ENCODE peak calls at places on chromosomes 12 and 14, in nine cellular contexts. U is adrenal gland, G is uterus, D is brain microvascular endothelial cell, F is lower leg skin, R is GM10248, E is heart right ventricle, Y is upper lobe of right lung, P is AG09319. X is an unnamed sample.

GRCh38 chr12:16300222-16300621 is 22.7 kb upstream of the SLC15A5 start:
- DNase-seq in U (no peak), G (no peak), D (no peak), F (no peak), R (no peak), E (no peak), Y (no peak), P (no peak), X (no peak)

GRCh38 chr12:101038289-101038871 is 171.7 kb downstream of the SLC5A8 start:
- DNase-seq in U (no peak), G (no peak), D (no peak), F (no peak), R (no peak), E (no peak), Y (no peak), P (no peak), X (no peak)

GRCh38 chr14:106378191-106378590 is 851.8 kb downstream of the TMEM121 start:
- DNase-seq in U (no peak), G (no peak), D (no peak), F (no peak), R (peak; percentile 24), E (no peak), Y (no peak), P (no peak), X (no peak)

GRCh38 chr12:20711846-20712245 is 16.7 kb downstream of the SLCO1C1 start:
- DNase-seq in U (no peak), G (no peak), D (peak; percentile 6), F (no peak), R (no peak), E (no peak), Y (no peak), P (no peak), X (no peak)

GRCh38 chr12:47442310-47442709 is 263.5 kb downstream of the RPAP3 start:
- DNase-seq in U (no peak), G (no peak), D (no peak), F (no peak), R (no peak), E (no peak), Y (no peak), P (no peak), X (no peak)

GRCh38 chr12:81668475-81668874 is 90.7 kb downstream of the PPFIA2 start:
- DNase-seq in U (no peak), G (no peak), D (peak; percentile 96), F (no peak), R (no peak), E (no peak), Y (no peak), P (peak; percentile 8), X (no peak)

GRCh38 chr12:54411398-54412241 is 7.4 kb downstream of the ITGA5 start:
- DNase-seq in U (peak; percentile 93), G (no peak), D (peak; percentile 89), F (peak; percentile 96), R (no peak), E (no peak), Y (peak; percentile 83), P (peak; percentile 87), X (peak; percentile 88)

GRCh38 chr12:48198619-48198973 is 4.5 kb downstream of the OR10AD1 start:
- DNase-seq in U (peak; percentile 69), G (peak; percentile 39), D (no peak), F (peak; percentile 86), R (peak; percentile 38), E (peak; percentile 46), Y (peak; percentile 80), P (no peak), X (peak; percentile 91)

GRCh38 chr14:85527458-85527857 is 2.5 kb upstream of the FLRT2 start:
- DNase-seq in U (no peak), G (no peak), D (no peak), F (no peak), R (no peak), E (no peak), Y (no peak), P (no peak), X (no peak)

GRCh38 chr12:25960176-25960575 is 1.7 kb downstream of the RASSF8 start:
- DNase-seq in U (peak; percentile 48), G (no peak), D (no peak), F (no peak), R (no peak), E (peak; percentile 43), Y (no peak), P (no peak), X (no peak)

GRCh38 chr12:3310271-3311026 is 180.6 kb upstream of the PRMT8 start:
- DNase-seq in U (no peak), G (no peak), D (no peak), F (no peak), R (no peak), E (no peak), Y (no peak), P (no peak), X (no peak)

GRCh38 chr12:44157359-44157758 is 321.5 kb downstream of the TMEM117 start:
- DNase-seq in U (no peak), G (no peak), D (no peak), F (no peak), R (peak; percentile 18), E (no peak), Y (no peak), P (no peak), X (no peak)

GRCh38 chr14:39956372-39956771 is 524.1 kb upstream of the FBXO33 start:
- DNase-seq in U (no peak), G (no peak), D (no peak), F (no peak), R (no peak), E (no peak), Y (no peak), P (no peak), X (no peak)

GRCh38 chr12:42981379-42981778 is 391.8 kb upstream of the PRICKLE1 start:
- DNase-seq in U (no peak), G (no peak), D (peak; percentile 66), F (no peak), R (no peak), E (no peak), Y (no peak), P (no peak), X (no peak)

GRCh38 chr12:116454950-116455447 is 104.2 kb upstream of the MAP1LC3B2 start:
- DNase-seq in U (no peak), G (no peak), D (peak; percentile 94), F (no peak), R (no peak), E (no peak), Y (no peak), P (no peak), X (no peak)

DNA sequence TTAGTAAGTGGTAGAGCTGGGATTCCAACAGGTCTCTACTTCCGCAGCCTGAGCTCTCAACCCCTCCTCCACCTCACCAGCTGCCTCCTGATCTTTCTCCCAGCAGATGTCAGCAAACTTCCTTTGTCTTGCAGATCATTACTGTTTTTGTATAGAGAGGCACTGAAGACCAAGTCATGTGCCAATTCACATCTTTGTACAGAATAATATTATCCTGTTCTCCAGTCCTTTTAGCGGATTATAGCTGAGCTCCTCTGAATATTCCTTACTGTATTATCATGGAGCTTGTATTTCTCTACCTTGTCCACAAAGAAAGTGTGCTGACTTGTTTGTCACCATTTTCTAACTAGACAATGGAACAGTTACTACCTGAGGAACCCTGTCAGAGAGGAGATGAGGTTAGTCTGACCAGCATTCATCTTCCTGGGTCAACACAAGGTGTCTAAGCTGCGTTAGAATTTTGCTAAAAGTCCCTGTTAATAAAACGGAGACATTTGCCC is 142.3 kb upstream of the ARHGAP5 start:
- DNase-seq in U (peak; percentile 46), G (no peak), D (peak; percentile 59), F (no peak), R (no peak), E (peak; percentile 67), Y (no peak), P (no peak), X (no peak)
- TF ChIP-seq CTCF in U (peak; percentile 44), G (peak; percentile 22), D (peak; percentile 75), F (peak; percentile 12), R (no peak), E (no peak), Y (peak; percentile 31), P (peak; percentile 39), X (peak; percentile 33)

GRCh38 chr14:99037777-99038176 is 234.2 kb downstream of the BCL11B start:
- DNase-seq in U (no peak), G (no peak), D (no peak), F (peak; percentile 85), R (no peak), E (no peak), Y (no peak), P (no peak), X (no peak)
- TF ChIP-seq CTCF in U (peak; percentile 9), G (no peak), D (peak; percentile 35), F (no peak), R (no peak), E (no peak), Y (no peak), P (no peak), X (no peak)

GRCh38 chr14:76947078-76947837 is 81.2 kb downstream of the IRF2BPL start:
- DNase-seq in U (peak; percentile 94), G (peak; percentile 85), D (peak; percentile 74), F (peak; percentile 97), R (peak; percentile 87), E (peak; percentile 93), Y (peak; percentile 95), P (peak; percentile 56), X (peak; percentile 94)
- TF ChIP-seq CTCF in U (peak; percentile 43), G (peak; percentile 47), D (peak; percentile 68), F (no peak), R (peak; percentile 63), E (peak; percentile 25), Y (peak; percentile 59), P (peak; percentile 49), X (peak; percentile 63)

DNA sequence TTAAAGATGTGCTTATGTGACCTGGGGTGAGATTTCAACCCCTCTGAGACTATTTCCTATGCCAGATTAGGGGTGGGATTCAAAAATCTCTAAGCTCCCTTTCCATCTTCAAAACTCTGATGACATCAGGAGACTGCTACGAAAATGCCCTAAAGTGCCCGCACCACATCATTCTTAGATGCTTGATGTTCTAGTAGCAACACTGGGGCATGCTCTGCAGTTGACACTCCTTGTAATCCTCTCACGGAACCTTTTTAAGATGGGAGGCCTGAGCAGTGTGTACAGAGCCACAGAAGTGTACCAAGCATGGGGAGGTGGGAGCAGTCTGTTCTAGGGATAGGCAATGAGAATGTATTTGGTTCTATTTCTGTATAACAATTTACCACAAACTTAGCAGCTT is 12.2 kb downstream of the FOS start:
- DNase-seq in U (no peak), G (no peak), D (no peak), F (peak; percentile 50), R (no peak), E (no peak), Y (no peak), P (no peak), X (no peak)
- TF ChIP-seq CTCF in U (no peak), G (no peak), D (no peak), F (no peak), R (no peak), E (no peak), Y (no peak), P (no peak), X (no peak)

DNA sequence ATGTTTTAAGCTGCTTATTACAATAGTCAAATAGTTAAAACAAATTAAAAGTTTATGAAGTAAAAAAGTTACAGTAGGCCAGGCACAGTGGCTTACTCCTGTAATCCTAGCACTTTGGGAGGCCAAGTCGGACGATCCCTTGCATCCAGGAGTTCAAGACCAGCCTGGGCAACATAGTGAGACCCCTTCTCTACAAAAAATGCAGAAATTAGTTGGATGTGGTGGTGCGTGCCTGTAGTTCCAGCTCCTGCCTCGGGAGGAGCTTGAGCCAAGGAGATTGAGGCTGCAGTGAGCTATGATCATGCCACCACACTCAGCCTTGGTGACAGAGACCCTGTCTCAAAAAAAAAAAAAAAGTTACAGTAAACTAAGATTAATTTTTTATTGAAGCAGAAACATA is 142.6 kb downstream of the MIPOL1 start:
- DNase-seq in U (no peak), G (no peak), D (no peak), F (no peak), R (no peak), E (no peak), Y (no peak), P (no peak), X (no peak)
- TF ChIP-seq CTCF in U (no peak), G (no peak), D (peak; percentile 20), F (no peak), R (no peak), E (no peak), Y (no peak), P (no peak), X (no peak)